ENCODE peak calls at places on chromosomes 3 and 15, in six cellular contexts. X is heart left ventricle, D is vagina, F is endothelial cell of umbilical vein, Y is A549, Z is body of pancreas. O is an unnamed sample.

GRCh38 chr3:112639451-112640332 is 1.3 kb downstream of the CCDC80 start:
- DNase-seq in X (no peak), D (no peak), F (no peak), Y (no peak), Z (no peak), O (no peak)

GRCh38 chr3:159293493-159293892 is 491.6 kb downstream of the MFSD1 start:
- DNase-seq in X (no peak), D (no peak), F (no peak), Y (no peak), Z (no peak), O (no peak)

GRCh38 chr3:42031808-42032475 is 59.2 kb upstream of the TRAK1 start:
- DNase-seq in X (no peak), D (no peak), F (peak; percentile 72), Y (no peak), Z (no peak), O (no peak)

GRCh38 chr3:49625071-49625470 is 49.1 kb upstream of the APEH start:
- DNase-seq in X (no peak), D (no peak), F (no peak), Y (no peak), Z (no peak), O (no peak)

GRCh38 chr3:130849111-130849552 is 44.8 kb upstream of the ATP2C1 start:
- DNase-seq in X (peak; percentile 54), D (no peak), F (no peak), Y (no peak), Z (peak; percentile 81), O (no peak)

GRCh38 chr3:40801276-40801675 is 276.5 kb downstream of the ZNF621 start:
- DNase-seq in X (no peak), D (no peak), F (no peak), Y (no peak), Z (no peak), O (no peak)

GRCh38 chr3:13346481-13347389 is 73.4 kb downstream of the NUP210 start:
- DNase-seq in X (peak; percentile 55), D (no peak), F (no peak), Y (no peak), Z (no peak), O (no peak)

GRCh38 chr3:78872195-78872594 is 895.6 kb downstream of the ROBO1 start:
- DNase-seq in X (no peak), D (no peak), F (peak; percentile 79), Y (no peak), Z (no peak), O (no peak)

GRCh38 chr3:12911881-12912415 is 70.6 kb upstream of the RPL32 start:
- DNase-seq in X (peak; percentile 67), D (no peak), F (no peak), Y (no peak), Z (no peak), O (no peak)

DNA sequence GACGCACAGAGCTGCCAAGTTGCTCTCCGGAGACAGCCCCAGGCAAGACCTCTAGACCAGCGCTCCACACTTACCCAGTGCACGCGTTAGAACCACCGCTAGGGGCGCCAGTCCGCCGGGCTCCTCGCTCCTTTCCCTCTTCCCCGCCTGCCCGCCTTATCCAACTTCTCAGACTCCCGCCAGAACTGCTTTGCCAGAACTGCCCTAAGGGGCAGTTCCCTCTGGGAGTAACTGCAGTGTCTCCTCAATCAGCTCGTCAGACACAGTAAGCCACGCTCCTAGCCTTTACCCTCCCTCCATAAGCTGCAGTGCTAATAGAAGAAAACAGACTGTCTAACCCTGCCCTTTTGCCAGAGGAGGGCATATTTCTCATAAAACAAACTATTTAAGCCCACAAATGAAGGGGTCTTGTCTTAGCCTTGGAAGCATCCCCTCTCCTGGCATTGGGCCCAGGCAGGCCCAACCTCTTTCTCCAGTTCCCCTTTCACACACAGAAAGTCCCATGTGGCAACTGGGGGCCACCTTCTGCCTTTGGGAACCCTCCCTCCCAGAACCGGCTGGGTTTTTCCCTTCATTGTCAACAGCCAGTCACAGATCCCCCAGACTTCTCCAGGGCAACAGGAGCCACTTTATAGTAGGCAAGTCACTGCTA is 3.7 kb downstream of the BMF start:
- DNase-seq in X (peak; percentile 94), D (peak; percentile 95), F (peak; percentile 84), Y (peak; percentile 69), Z (peak; percentile 92), O (peak; percentile 93)
- TF ChIP-seq POLR2A in X (no peak), D (no peak), F (no peak), Y (no peak), Z (no peak), O (no peak)

GRCh38 chr3:23944007-23944760 is 902 bp upstream of the NR1D2 start:
- DNase-seq in X (no peak), D (no peak), F (no peak), Y (no peak), Z (no peak), O (no peak)

GRCh38 chr3:23948761-23949160 is 3.7 kb downstream of the NR1D2 start:
- DNase-seq in X (no peak), D (no peak), F (no peak), Y (no peak), Z (no peak), O (no peak)

GRCh38 chr3:23945653-23945902 is 492 bp downstream of the NR1D2 start:
- DNase-seq in X (no peak), D (no peak), F (no peak), Y (no peak), Z (no peak), O (no peak)

GRCh38 chr3:23944861-23945652 is at the start of gene NR1D2:
- DNase-seq in X (peak; percentile 92), D (peak; percentile 91), F (peak; percentile 72), Y (peak; percentile 74), Z (peak; percentile 87), O (peak; percentile 70)

GRCh38 chr3:23945903-23946751 is 1.0 kb downstream of the NR1D2 start:
- DNase-seq in X (peak; percentile 99), D (peak; percentile 98), F (peak; percentile 98), Y (peak; percentile 91), Z (peak; percentile 99), O (peak; percentile 85)
- TF ChIP-seq POLR2A in X (peak; percentile 60), D (no peak), F (no peak), Y (no peak), Z (peak; percentile 81), O (no peak)

GRCh38 chr15:87632364-87632763 is 624.2 kb downstream of the NTRK3 start:
- DNase-seq in X (no peak), D (no peak), F (no peak), Y (no peak), Z (no peak), O (no peak)
- TF ChIP-seq POLR2A in X (no peak), D (no peak), F (no peak), Y (no peak), Z (no peak), O (no peak)

GRCh38 chr3:9247361-9248231 is 1.9 kb downstream of the SRGAP3 start:
- DNase-seq in X (no peak), D (no peak), F (no peak), Y (no peak), Z (no peak), O (no peak)

GRCh38 chr3:9251055-9251786 is 1.8 kb upstream of the SRGAP3 start:
- DNase-seq in X (peak; percentile 89), D (no peak), F (no peak), Y (no peak), Z (no peak), O (no peak)

GRCh38 chr3:9250236-9250635 is 790 bp upstream of the SRGAP3 start:
- DNase-seq in X (no peak), D (no peak), F (no peak), Y (no peak), Z (no peak), O (no peak)

GRCh38 chr3:9248232-9249191 is 934 bp downstream of the SRGAP3 start:
- DNase-seq in X (no peak), D (no peak), F (no peak), Y (no peak), Z (no peak), O (no peak)

DNA sequence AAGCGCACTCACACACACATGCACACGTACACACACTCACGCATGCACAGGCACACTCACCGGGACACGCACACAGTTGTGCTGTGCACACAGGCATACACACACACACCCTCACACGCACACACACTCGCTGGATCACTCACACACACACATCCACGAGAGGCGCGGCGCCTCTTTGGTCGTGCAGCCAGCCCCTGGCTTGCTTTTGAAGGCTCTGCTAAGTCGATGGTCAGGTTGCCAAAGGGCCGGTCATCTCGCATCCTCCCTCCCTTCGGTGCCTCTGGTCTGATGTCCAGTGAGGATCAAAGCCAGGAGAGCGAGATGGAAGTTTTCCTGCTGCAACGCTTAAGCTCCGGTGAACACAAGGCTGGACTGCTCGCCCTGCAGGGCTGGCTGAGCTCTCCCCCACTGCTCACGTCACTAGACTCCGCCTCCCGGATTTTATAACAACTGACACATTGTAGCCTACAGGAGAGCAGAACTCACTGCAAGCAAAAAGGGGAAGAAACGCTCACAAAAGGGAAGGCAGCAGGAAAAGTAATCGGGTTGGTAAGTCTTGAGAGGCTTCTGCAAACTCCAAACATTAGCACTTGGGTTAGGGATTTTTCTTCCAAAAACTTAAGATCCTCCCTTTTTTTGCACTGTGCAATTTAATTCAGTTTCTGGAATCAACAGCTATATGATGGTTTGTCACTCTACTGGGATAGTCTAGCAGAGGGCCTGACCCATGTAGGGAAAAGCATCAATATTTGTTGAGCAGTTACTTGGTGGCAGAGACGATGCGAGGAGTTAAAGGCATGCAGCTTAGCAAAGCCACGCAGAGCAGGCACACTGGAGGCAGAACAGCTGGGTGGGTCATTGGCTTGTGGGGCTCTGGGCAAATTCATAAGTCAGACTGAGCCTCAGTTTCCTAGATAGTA is at the start of gene SRGAP3:
- DNase-seq in X (peak; percentile 93), D (peak; percentile 92), F (peak; percentile 89), Y (peak; percentile 96), Z (peak; percentile 87), O (peak; percentile 89)
- TF ChIP-seq POLR2A in X (no peak), D (no peak), F (no peak), Y (peak; percentile 36), Z (peak; percentile 52), O (peak; percentile 28)

DNA sequence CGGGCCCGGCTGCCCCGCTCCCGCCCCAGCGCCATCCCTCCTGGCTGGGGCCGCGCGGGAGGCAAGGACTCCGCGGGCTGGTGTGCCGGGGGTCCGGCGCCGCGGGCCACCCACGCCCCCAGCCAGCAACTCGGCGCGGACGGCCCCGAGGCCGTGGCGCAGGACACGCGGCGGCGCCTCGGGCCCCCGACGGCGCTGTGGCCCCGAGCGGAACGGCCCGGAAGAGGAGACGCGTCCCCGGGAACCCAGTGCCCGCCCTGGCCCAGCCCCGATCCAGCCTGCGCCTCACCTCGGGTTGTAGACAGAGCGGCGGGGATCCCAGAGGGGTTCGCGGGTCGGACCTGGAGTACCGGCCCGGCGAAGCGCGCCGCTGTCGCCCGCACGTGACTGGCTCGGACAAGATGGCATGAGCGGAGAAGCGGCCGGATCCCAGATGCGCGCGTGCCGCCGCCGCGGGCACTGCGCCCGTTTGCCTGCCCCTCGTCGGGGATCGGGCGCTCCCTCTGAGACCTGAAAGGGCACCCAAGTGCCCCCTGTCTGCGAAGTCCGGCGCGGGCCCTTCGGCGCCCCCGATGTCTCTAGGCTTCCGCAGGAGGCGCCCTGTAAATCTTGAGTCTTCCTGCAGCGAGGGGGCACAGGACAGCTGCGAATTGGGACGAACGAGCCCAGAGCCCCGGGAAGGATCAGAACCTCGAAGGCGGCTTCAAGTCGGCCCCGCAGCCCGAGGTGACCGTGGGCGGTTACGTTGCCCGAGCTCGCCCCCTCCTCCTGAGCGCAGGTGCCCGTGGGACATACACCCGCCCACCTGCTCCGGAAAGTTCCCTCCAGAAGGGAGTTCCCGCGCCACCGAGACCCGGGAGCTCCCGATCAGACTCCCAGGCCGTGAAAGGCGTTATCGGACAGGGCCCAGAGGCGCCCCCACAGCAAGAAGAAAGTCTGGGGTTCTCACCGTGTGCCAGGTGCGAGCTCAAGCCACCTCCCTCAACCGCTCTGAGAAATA is 598 bp upstream of the SFMBT1 start:
- DNase-seq in X (peak; percentile 51), D (no peak), F (peak; percentile 31), Y (peak; percentile 61), Z (peak; percentile 54), O (no peak)
- TF ChIP-seq POLR2A in X (no peak), D (no peak), F (no peak), Y (no peak), Z (peak; percentile 28), O (no peak)

GRCh38 chr3:170360916-170361315 is 3.4 kb downstream of the SKIL start:
- DNase-seq in X (no peak), D (no peak), F (no peak), Y (no peak), Z (no peak), O (no peak)
- TF ChIP-seq POLR2A in X (no peak), D (no peak), F (peak; percentile 15), Y (no peak), Z (no peak), O (no peak)

O was measured in H54.